ENCODE peak calls at places on chromosome 12, in five cellular contexts. H, E, Q, K and U are unnamed samples.

GRCh38 chr12:50507930-50508329 is 3.1 kb downstream of the DIP2B start:
- DNase-seq in E (no peak), Q (no peak), K (no peak), H (no peak), U (no peak)

GRCh38 chr12:64186789-64187188 is 35.3 kb downstream of the KICS2 start:
- DNase-seq in E (no peak), H (no peak), Q (no peak), K (no peak), U (no peak)

GRCh38 chr12:24172031-24172772 is 222.7 kb upstream of the SOX5 start:
- DNase-seq in H (no peak), E (peak; percentile 20), Q (no peak), K (no peak), U (no peak)

GRCh38 chr12:55708695-55709233 is 1.1 kb upstream of the ITGA7 start:
- DNase-seq in H (peak; percentile 60), E (no peak), K (no peak), Q (no peak), U (no peak)

GRCh38 chr12:17278946-17279345 is 673.0 kb upstream of the LMO3 start:
- DNase-seq in K (no peak), Q (no peak), H (no peak), E (no peak), U (no peak)

GRCh38 chr12:92039048-92039447 is 106.6 kb downstream of the BTG1 start:
- DNase-seq in K (no peak), E (no peak), Q (no peak), H (no peak), U (no peak)

GRCh38 chr12:30975581-30975980 is 49.0 kb downstream of the TSPAN11 start:
- DNase-seq in K (no peak), E (no peak), Q (no peak), H (no peak), U (no peak)

GRCh38 chr12:71335668-71336257 is 103.8 kb upstream of the LGR5 start:
- DNase-seq in K (no peak), E (no peak), H (no peak), Q (no peak), U (no peak)

GRCh38 chr12:14893471-14894250 is 8.0 kb upstream of the MGP start:
- DNase-seq in H (no peak), Q (no peak), K (no peak), E (peak; percentile 57), U (no peak)

GRCh38 chr12:86727151-86727550 is 471.0 kb upstream of the MGAT4C start:
- DNase-seq in Q (no peak), K (no peak), H (no peak), E (no peak), U (no peak)

GRCh38 chr12:89349814-89350213 is 2.5 kb downstream of the DUSP6 start:
- DNase-seq in H (peak; percentile 34), K (no peak), E (peak; percentile 42), Q (no peak), U (no peak)

GRCh38 chr12:3431685-3432084 is 59.3 kb upstream of the PRMT8 start:
- DNase-seq in K (no peak), E (no peak), H (no peak), Q (no peak), U (no peak)

GRCh38 chr12:19842116-19842515 is 402.8 kb downstream of the AEBP2 start:
- DNase-seq in E (no peak), K (no peak), H (no peak), Q (no peak), U (no peak)

GRCh38 chr12:68776976-68777610 is 30.9 kb upstream of the MDM2 start:
- DNase-seq in K (no peak), H (no peak), Q (no peak), E (no peak), U (no peak)

GRCh38 chr12:68871899-68872298 is 61.1 kb downstream of the CPM start:
- DNase-seq in H (no peak), Q (peak; percentile 17), K (no peak), E (no peak), U (no peak)

GRCh38 chr12:69239286-69239921 is at the start of gene CPSF6:
- DNase-seq in K (peak; percentile 96), H (peak; percentile 97), Q (peak; percentile 97), E (peak; percentile 93), U (peak; percentile 93)

GRCh38 chr12:65568517-65568916 is 255.8 kb upstream of the HMGA2 start:
- DNase-seq in E (no peak), K (no peak), Q (no peak), H (no peak), U (no peak)

GRCh38 chr12:1881936-1882335 is 36.5 kb downstream of the CACNA2D4 start:
- DNase-seq in K (no peak), Q (no peak), H (no peak), E (no peak), U (no peak)

GRCh38 chr12:27868165-27868564 is 88.1 kb upstream of the MANSC4 start:
- DNase-seq in H (no peak), E (no peak), K (no peak), Q (no peak), U (no peak)

GRCh38 chr12:127548123-127548553 is 718.8 kb upstream of the TMEM132C start:
- DNase-seq in K (no peak), Q (no peak), E (no peak), H (no peak), U (no peak)

GRCh38 chr12:84986586-84986985 is 49.5 kb downstream of the TSPAN19 start:
- DNase-seq in K (no peak), E (no peak), Q (peak; percentile 38), H (no peak), U (no peak)

GRCh38 chr12:109818900-109819500 is 14.2 kb downstream of the TRPV4 start:
- DNase-seq in E (no peak), Q (no peak), K (no peak), H (no peak), U (no peak)
- H3K27ac ChIP-seq in E (no peak overlapping the region), Q (peak overlapping the region; percentile 88), K (no peak overlapping the region), H (no peak overlapping the region), U (no peak overlapping the region)

DNA sequence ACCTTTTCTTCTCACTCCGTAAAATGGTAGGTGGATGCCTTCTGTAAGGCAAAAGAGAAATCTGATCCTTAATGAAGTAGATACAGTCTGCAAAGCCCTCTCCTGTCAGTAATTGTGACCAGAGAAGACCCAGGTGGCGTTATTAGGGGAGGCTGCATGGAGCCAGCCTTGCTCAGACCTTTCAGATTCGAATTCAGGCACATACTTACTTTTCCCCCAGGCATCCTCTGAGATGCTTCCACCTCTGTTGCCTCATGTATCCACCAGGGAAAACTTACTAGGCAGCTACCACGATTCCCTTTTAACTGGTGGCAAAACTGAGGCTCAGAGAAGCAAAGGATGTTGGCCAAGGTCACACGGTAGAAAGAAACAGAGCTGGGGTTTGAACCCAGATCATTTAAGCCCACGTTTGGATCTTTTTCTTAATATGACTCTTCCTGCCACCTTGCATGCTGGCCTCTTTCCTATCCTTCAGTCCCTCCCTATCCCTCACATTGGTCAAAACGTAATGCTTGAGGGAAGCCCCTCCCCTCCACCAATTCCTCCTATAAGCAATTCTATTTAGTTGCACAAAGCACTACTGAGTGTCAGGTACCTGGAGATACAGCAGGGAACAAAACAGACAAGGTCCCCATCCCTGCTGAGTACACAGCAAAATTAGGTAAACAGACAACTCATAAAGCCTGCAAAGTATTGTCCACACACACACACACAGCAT is 179.4 kb downstream of the KSR2 start:
- DNase-seq in Q (no peak), H (no peak), E (no peak), K (no peak), U (no peak)
- H3K9me3 ChIP-seq in Q (no peaks in the 10 kb centered on the region), H (no peaks in the 10 kb centered on the region), E (no peaks in the 10 kb centered on the region), K (no peaks in the 10 kb centered on the region), U (no peaks in the 10 kb centered on the region)

GRCh38 chr12:124906606-124907261 is 7.7 kb downstream of the UBC start:
- DNase-seq in K (peak; percentile 94), E (peak; percentile 95), H (peak; percentile 79), Q (peak; percentile 92), U (peak; percentile 83)

GRCh38 chr12:124901003-124901402 is 13.4 kb downstream of the UBC start:
- DNase-seq in K (no peak), E (no peak), Q (no peak), H (no peak), U (no peak)

GRCh38 chr12:124902916-124903315 is 11.5 kb downstream of the UBC start:
- DNase-seq in K (no peak), E (no peak), Q (no peak), H (no peak), U (no peak)

GRCh38 chr12:124909831-124910560 is 4.5 kb downstream of the UBC start:
- DNase-seq in E (no peak), Q (no peak), K (no peak), H (no peak), U (no peak)

GRCh38 chr12:124904306-124905098 is 9.9 kb downstream of the UBC start:
- DNase-seq in H (peak; percentile 91), K (no peak), Q (peak; percentile 46), E (peak; percentile 95), U (no peak)
- H3K27ac ChIP-seq in H (peak overlapping the region; percentile 97), K (peak overlapping the region; percentile 79), Q (no peak overlapping the region), E (peak overlapping the region; percentile 79), U (no peak overlapping the region)

DNA sequence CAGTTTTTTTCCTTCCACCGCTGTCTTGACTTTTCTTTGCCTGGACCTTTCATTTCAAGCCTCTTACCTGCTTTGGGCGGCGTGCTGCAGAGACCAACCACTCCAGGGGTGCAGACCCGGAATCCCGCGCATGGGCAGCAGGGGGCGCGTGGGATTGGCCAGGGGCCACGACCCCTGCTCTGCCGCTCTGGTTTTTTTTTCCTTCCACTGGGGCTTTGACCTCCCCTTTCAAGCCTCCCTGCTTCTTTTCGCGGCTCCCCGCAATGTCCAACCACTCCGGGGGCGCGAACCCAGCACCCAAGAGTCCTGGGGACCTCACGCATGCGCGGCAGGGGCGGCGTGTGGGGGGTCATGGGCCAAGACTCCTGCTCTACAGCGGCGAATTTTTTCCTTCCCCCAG is 325.1 kb downstream of the ALG10 start:
- DNase-seq in K (no peak), H (no peak), Q (peak; percentile 19), E (no peak), U (no peak)
- H3K9me3 ChIP-seq in K (no peaks in the 10 kb centered on the region), H (no peaks in the 10 kb centered on the region), Q (no peaks in the 10 kb centered on the region), E (peaks cover 64% of the 10 kb centered on the region), U (peaks cover 2% of the 10 kb centered on the region)

DNA sequence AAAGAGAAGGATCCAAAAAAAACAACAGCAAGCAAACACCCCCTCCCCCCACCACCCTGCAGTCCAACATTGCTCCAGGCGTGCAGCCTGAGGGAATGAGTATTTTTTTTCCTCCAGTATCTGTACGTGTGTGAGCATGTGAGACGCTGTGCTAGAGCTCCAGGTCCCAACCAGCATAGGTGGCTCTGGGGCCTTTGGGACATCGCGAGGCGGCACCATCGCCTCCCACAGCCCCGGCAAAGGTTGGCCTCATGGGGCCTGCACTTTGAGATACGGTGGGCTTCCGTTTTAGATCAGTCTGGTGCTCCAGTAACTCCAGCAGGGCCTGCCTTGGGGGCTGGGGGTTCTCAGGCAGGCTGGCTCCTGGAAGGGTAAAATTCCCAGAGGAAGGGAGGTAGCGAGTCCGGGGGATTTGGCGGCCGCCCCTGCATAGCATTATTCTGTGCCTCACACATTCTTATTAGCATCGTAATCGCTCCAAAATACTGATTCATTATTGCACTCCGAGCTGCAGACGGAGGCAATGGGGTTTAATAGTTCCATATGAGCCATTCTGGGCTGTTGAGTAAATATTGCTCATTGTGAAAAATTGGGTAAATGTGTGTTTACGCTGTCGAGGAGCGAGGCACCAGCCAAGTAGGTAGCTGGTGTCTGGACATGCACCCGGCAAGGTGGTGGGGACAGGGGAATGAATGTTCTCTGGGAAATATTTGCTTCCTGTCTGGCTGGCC is 143.1 kb upstream of the MYL2 start:
- DNase-seq in K (no peak), H (no peak), Q (no peak), E (no peak), U (no peak)
- H3K27ac ChIP-seq in K (no peak overlapping the region), H (no peak overlapping the region), Q (no peak overlapping the region), E (no peak overlapping the region), U (no peak overlapping the region)